ENCODE peak calls at places on chromosomes 12 and 14, in five cellular contexts. One of them, this sample, is unnamed.

GRCh38 chr14:50030049-50030448 is 86.3 kb downstream of the VCPKMT start:
- DNase-seq in IMR-90: no peak
- DNase-seq in tibial artery: no peak
- DNase-seq in suprapubic skin: no peak
- DNase-seq in tibial nerve: no peak
- DNase-seq in this sample: no peak

GRCh38 chr14:106277503-106277902 is 751.1 kb downstream of the TMEM121 start:
- DNase-seq in tibial nerve: no peak
- DNase-seq in tibial artery: no peak
- DNase-seq in suprapubic skin: no peak
- DNase-seq in IMR-90: no peak
- DNase-seq in this sample: no peak

GRCh38 chr12:54005853-54006699 is 2.7 kb upstream of the HOXC8 start:
- DNase-seq in IMR-90: peak; percentile 62
- DNase-seq in suprapubic skin: peak; percentile 97
- DNase-seq in tibial nerve: peak; percentile 92
- DNase-seq in tibial artery: peak; percentile 91
- DNase-seq in this sample: peak; percentile 59

GRCh38 chr12:28708918-28709371 is 440.1 kb upstream of the FAR2 start:
- DNase-seq in suprapubic skin: no peak
- DNase-seq in tibial nerve: peak; percentile 13
- DNase-seq in tibial artery: peak; percentile 43
- DNase-seq in IMR-90: peak; percentile 61
- DNase-seq in this sample: no peak

GRCh38 chr14:94542111-94542810 is 19.0 kb upstream of the SERPINA4 start:
- DNase-seq in tibial nerve: no peak
- DNase-seq in tibial artery: no peak
- DNase-seq in suprapubic skin: no peak
- DNase-seq in IMR-90: peak; percentile 44
- DNase-seq in this sample: no peak

GRCh38 chr12:26034371-26035142 is 76.1 kb downstream of the RASSF8 start:
- DNase-seq in suprapubic skin: no peak
- DNase-seq in tibial nerve: no peak
- DNase-seq in IMR-90: peak; percentile 47
- DNase-seq in tibial artery: no peak
- DNase-seq in this sample: no peak

GRCh38 chr12:127125607-127126259 is 1141.2 kb upstream of the TMEM132C start:
- DNase-seq in tibial artery: no peak
- DNase-seq in IMR-90: peak; percentile 70
- DNase-seq in tibial nerve: no peak
- DNase-seq in suprapubic skin: no peak
- DNase-seq in this sample: no peak

GRCh38 chr14:49982522-49982951 is 89.7 kb downstream of the ARF6 start:
- DNase-seq in tibial nerve: no peak
- DNase-seq in tibial artery: no peak
- DNase-seq in IMR-90: peak; percentile 96
- DNase-seq in suprapubic skin: peak; percentile 65
- DNase-seq in this sample: no peak

GRCh38 chr12:120228291-120229070 is 27.6 kb upstream of the RPLP0 start:
- DNase-seq in suprapubic skin: peak; percentile 93
- DNase-seq in tibial nerve: peak; percentile 72
- DNase-seq in IMR-90: peak; percentile 79
- DNase-seq in tibial artery: peak; percentile 77
- DNase-seq in this sample: no peak

GRCh38 chr14:32512813-32513212 is 183.7 kb downstream of the AKAP6 start:
- DNase-seq in tibial nerve: no peak
- DNase-seq in suprapubic skin: no peak
- DNase-seq in tibial artery: no peak
- DNase-seq in IMR-90: no peak
- DNase-seq in this sample: no peak

GRCh38 chr12:3275171-3276041 is 198.2 kb downstream of the TSPAN9 start:
- DNase-seq in tibial nerve: peak; percentile 71
- DNase-seq in tibial artery: peak; percentile 78
- DNase-seq in suprapubic skin: no peak
- DNase-seq in IMR-90: peak; percentile 66
- DNase-seq in this sample: no peak

GRCh38 chr12:25592725-25593495 is 39.8 kb upstream of the LMNTD1 start:
- DNase-seq in tibial artery: no peak
- DNase-seq in IMR-90: no peak
- DNase-seq in suprapubic skin: no peak
- DNase-seq in tibial nerve: no peak
- DNase-seq in this sample: no peak

GRCh38 chr12:31220633-31221565 is 105.1 kb downstream of the SINHCAF start:
- DNase-seq in suprapubic skin: no peak
- DNase-seq in tibial nerve: no peak
- DNase-seq in tibial artery: no peak
- DNase-seq in IMR-90: peak; percentile 17
- DNase-seq in this sample: no peak

GRCh38 chr12:18589316-18589715 is 148.5 kb downstream of the PLCZ1 start:
- DNase-seq in IMR-90: no peak
- DNase-seq in suprapubic skin: no peak
- DNase-seq in tibial artery: no peak
- DNase-seq in tibial nerve: no peak
- DNase-seq in this sample: no peak

GRCh38 chr12:58588771-58589170 is 331.5 kb downstream of the LRIG3 start:
- DNase-seq in IMR-90: peak; percentile 81
- DNase-seq in suprapubic skin: no peak
- DNase-seq in tibial artery: no peak
- DNase-seq in tibial nerve: no peak
- DNase-seq in this sample: no peak

GRCh38 chr14:87866116-87866515 is 126.9 kb downstream of the GALC start:
- DNase-seq in suprapubic skin: no peak
- DNase-seq in IMR-90: no peak
- DNase-seq in tibial artery: no peak
- DNase-seq in tibial nerve: no peak
- DNase-seq in this sample: no peak

GRCh38 chr14:90111895-90112534 is 50.2 kb downstream of the KCNK13 start:
- DNase-seq in tibial nerve: no peak
- DNase-seq in tibial artery: no peak
- DNase-seq in IMR-90: peak; percentile 87
- DNase-seq in suprapubic skin: no peak
- DNase-seq in this sample: no peak

GRCh38 chr14:100383727-100384158 is 60.6 kb downstream of the SLC25A47 start:
- DNase-seq in tibial nerve: no peak
- DNase-seq in tibial artery: peak; percentile 34
- DNase-seq in IMR-90: peak; percentile 55
- DNase-seq in suprapubic skin: no peak
- DNase-seq in this sample: no peak

GRCh38 chr12:118359541-118359915 is 13.2 kb downstream of the TAOK3 start:
- DNase-seq in suprapubic skin: no peak
- DNase-seq in tibial artery: no peak
- DNase-seq in IMR-90: no peak
- DNase-seq in tibial nerve: no peak
- DNase-seq in this sample: no peak

GRCh38 chr14:57066887-57067513 is 201.7 kb downstream of the EXOC5 start:
- DNase-seq in tibial artery: no peak
- DNase-seq in IMR-90: peak; percentile 2
- DNase-seq in suprapubic skin: no peak
- DNase-seq in tibial nerve: no peak
- DNase-seq in this sample: no peak

GRCh38 chr12:116381744-116382455 is 104.4 kb upstream of the MED13L start:
- DNase-seq in tibial artery: no peak
- DNase-seq in IMR-90: peak; percentile 98
- DNase-seq in suprapubic skin: no peak
- DNase-seq in tibial nerve: no peak
- DNase-seq in this sample: no peak

GRCh38 chr14:69378274-69378673 is 19.8 kb downstream of the ERH start:
- DNase-seq in tibial artery: no peak
- DNase-seq in IMR-90: no peak
- DNase-seq in suprapubic skin: no peak
- DNase-seq in tibial nerve: no peak
- DNase-seq in this sample: no peak

GRCh38 chr14:98944989-98945388 is 327.0 kb downstream of the BCL11B start:
- DNase-seq in IMR-90: no peak
- DNase-seq in tibial artery: no peak
- DNase-seq in tibial nerve: no peak
- DNase-seq in suprapubic skin: peak; percentile 12
- DNase-seq in this sample: no peak

GRCh38 chr12:118979763-118980406 is 1.5 kb upstream of the SRRM4 start:
- DNase-seq in tibial artery: no peak
- DNase-seq in suprapubic skin: no peak
- DNase-seq in tibial nerve: no peak
- DNase-seq in IMR-90: peak; percentile 24
- DNase-seq in this sample: no peak

GRCh38 chr12:1692221-1692620 is 1.4 kb downstream of the ADIPOR2 start:
- DNase-seq in IMR-90: no peak
- DNase-seq in tibial artery: no peak
- DNase-seq in tibial nerve: no peak
- DNase-seq in suprapubic skin: no peak
- DNase-seq in this sample: no peak

GRCh38 chr12:80700327-80700726 is 7.1 kb upstream of the MYF6 start:
- DNase-seq in IMR-90: no peak
- DNase-seq in suprapubic skin: no peak
- DNase-seq in tibial artery: no peak
- DNase-seq in tibial nerve: no peak
- DNase-seq in this sample: no peak

GRCh38 chr14:68407275-68407674 is 385.6 kb downstream of the ZFP36L1 start:
- DNase-seq in tibial artery: no peak
- DNase-seq in suprapubic skin: no peak
- DNase-seq in tibial nerve: no peak
- DNase-seq in IMR-90: peak; percentile 62
- DNase-seq in this sample: no peak

GRCh38 chr14:86510503-86510902 is 980.6 kb downstream of the FLRT2 start:
- DNase-seq in tibial nerve: no peak
- DNase-seq in tibial artery: no peak
- DNase-seq in suprapubic skin: no peak
- DNase-seq in IMR-90: peak; percentile 3
- DNase-seq in this sample: no peak

GRCh38 chr12:3607039-3607719 is 116.2 kb downstream of the PRMT8 start:
- DNase-seq in suprapubic skin: no peak
- DNase-seq in IMR-90: no peak
- DNase-seq in tibial artery: no peak
- DNase-seq in tibial nerve: no peak
- DNase-seq in this sample: no peak

DNA sequence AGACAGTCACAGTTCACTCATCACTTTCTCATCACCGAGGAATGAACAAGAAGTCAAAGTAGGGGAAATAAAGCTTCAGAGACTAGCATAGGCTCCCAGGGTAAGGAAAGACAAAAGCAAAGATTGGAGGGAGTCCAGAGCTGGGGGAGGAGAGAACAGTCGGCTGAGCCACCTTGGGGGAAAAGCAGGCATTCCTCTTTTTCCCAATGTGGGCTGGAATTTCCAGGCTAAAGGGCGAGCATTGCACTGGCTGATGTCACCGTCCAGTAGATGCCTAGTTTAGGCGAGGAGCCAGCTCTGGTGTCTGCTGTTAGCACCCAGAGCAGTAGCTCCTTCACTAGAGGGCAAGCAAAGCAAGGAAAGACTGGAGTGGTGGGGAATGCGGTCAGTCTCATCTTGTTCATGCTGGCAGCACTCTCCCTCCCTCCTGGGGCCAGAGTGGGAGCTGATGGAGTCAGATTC is 8.5 kb upstream of the KRT75 start:
- DNase-seq in tibial nerve: no peak
- DNase-seq in suprapubic skin: peak; percentile 57
- DNase-seq in tibial artery: no peak
- DNase-seq in IMR-90: peak; percentile 74
- DNase-seq in this sample: no peak
- TF ChIP-seq CTCF in tibial nerve: no peak
- TF ChIP-seq CTCF in suprapubic skin: no peak
- TF ChIP-seq CTCF in tibial artery: no peak
- TF ChIP-seq CTCF in IMR-90: no peak
- TF ChIP-seq CTCF in this sample: no peak

DNA sequence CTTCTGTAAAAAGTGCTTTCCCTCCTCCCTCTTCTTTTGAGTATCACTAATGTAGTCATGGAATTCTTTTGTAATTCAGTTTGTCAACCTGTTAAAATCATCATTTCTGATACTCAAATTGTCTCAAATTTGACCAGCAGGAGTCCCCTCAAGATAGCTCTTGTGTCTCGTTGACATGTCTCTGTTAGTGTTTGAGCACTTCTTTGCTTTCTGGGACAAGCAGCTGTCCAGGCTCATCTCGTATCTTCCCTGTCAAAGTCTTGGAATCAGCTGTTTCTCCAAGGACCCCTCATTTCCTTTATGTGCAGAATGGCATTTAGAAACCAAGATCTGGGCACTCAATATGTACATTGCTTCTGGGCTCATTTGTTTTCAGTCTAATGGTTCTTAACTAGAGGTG is 10.7 kb downstream of the CIPC start:
- DNase-seq in suprapubic skin: no peak
- DNase-seq in tibial nerve: no peak
- DNase-seq in tibial artery: no peak
- DNase-seq in IMR-90: no peak
- DNase-seq in this sample: no peak
- H3K4me1 ChIP-seq in suprapubic skin: peaks cover 63% of the 10 kb centered on the region
- H3K4me1 ChIP-seq in tibial nerve: peaks cover 67% of the 10 kb centered on the region
- H3K4me1 ChIP-seq in tibial artery: peaks cover 44% of the 10 kb centered on the region
- H3K4me1 ChIP-seq in IMR-90: no peaks in the 10 kb centered on the region
- H3K4me1 ChIP-seq in this sample: peaks cover 46% of the 10 kb centered on the region

DNA sequence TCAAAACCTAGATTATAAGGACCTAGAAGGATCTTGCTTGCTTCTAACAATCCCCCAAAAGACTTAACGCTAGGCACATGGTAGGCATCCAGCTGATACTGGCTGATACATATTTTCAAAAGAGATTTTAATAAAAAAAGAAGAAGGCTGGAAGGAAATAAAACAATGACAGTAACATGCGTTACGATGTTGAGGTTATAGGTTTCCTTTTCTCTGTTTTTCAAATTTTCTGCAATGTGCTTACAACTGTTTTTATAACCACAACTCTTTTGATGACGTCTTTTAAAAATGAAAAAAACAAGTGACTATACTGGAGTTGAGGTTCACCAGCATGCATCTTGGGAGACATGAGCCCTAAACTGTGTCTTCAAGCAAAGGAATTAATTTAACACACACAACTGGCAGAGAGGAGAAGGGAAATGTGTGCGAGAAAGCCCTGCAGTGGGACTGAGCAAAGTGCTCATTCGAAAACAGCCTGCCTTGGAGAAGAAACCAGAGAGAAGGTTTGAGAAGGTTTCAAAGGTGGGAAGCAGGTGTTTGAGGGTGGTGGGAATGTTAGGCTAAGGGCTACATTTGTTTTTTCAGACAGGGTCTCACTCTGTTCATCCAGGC is 80.4 kb downstream of the DUSP16 start:
- DNase-seq in tibial artery: no peak
- DNase-seq in suprapubic skin: no peak
- DNase-seq in tibial nerve: no peak
- DNase-seq in IMR-90: no peak
- DNase-seq in this sample: no peak
- H3K4me3 ChIP-seq in tibial artery: no peak overlapping the region
- H3K4me3 ChIP-seq in suprapubic skin: no peak overlapping the region
- H3K4me3 ChIP-seq in tibial nerve: no peak overlapping the region
- H3K4me3 ChIP-seq in IMR-90: no peak overlapping the region
- H3K4me3 ChIP-seq in this sample: no peak overlapping the region

DNA sequence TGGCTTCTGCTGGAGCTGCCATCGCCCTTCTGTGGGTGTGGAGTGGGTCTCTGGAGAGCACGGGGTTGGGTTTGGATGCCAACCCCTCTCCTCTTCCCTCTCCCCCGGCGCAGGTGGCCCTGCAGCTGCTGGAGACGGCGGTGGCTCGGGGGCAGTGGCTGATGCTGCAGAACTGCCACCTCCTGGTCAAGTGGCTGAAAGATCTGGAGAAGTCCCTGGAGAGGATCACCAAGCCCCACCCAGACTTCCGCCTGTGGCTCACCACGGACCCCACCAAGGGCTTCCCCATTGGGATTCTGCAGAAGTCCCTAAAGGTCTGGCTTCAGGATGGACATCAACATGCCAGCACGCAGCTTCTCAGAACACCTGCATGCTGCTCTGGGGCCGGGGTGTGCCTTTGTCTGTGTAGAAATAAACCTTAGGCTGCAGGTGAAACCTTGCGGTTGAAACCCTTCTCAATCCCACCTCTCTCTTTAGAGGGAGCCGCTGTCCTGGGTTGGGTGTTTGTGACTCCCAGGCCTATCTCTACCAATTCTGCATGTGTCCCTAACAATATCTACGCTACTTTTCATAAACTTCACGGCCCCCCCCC is 44.3 kb downstream of the CCDC92 start:
- DNase-seq in suprapubic skin: no peak
- DNase-seq in tibial artery: no peak
- DNase-seq in IMR-90: no peak
- DNase-seq in tibial nerve: no peak
- DNase-seq in this sample: no peak
- TF ChIP-seq CTCF in suprapubic skin: no peak
- TF ChIP-seq CTCF in tibial artery: no peak
- TF ChIP-seq CTCF in IMR-90: no peak
- TF ChIP-seq CTCF in tibial nerve: no peak
- TF ChIP-seq CTCF in this sample: no peak